ENCODE peak calls at places on chromosomes 1 and 21, in five cellular contexts. N is NCI-H1436, C is WTC11, G is PC-3, K is HCT116. Y is an unnamed sample.

GRCh38 chr1:205124726-205125125 is 2.9 kb upstream of the RBBP5 start:
- DNase-seq in K (no peak), G (no peak), C (no peak), N (no peak), Y (peak; percentile 45)

GRCh38 chr1:43831866-43832654 is 101.5 kb upstream of the ARTN start:
- DNase-seq in G (peak; percentile 23), C (no peak), K (no peak), N (no peak), Y (no peak)

GRCh38 chr1:46527474-46528296 is 23.8 kb downstream of the KNCN start:
- DNase-seq in K (peak; percentile 54), G (peak; percentile 79), C (peak; percentile 91), N (peak; percentile 74), Y (peak; percentile 53)

GRCh38 chr1:86970938-86971337 is 56.5 kb downstream of the HS2ST1 start:
- DNase-seq in K (no peak), N (no peak), C (no peak), G (no peak), Y (no peak)

GRCh38 chr1:8464377-8464776 is 146.5 kb downstream of the SLC45A1 start:
- DNase-seq in G (no peak), N (no peak), K (no peak), C (peak; percentile 24), Y (no peak)

GRCh38 chr1:168428063-168428731 is 115.6 kb downstream of the XCL2 start:
- DNase-seq in K (no peak), C (peak; percentile 30), G (no peak), N (no peak), Y (no peak)

GRCh38 chr1:150259217-150259616 is 1.6 kb downstream of the CA14 start:
- DNase-seq in N (no peak), K (no peak), G (no peak), C (no peak), Y (no peak)

GRCh38 chr1:9960705-9961562 is 17.7 kb downstream of the NMNAT1 start:
- DNase-seq in C (peak; percentile 66), K (no peak), N (peak; percentile 93), G (no peak), Y (peak; percentile 47)

GRCh38 chr1:175367896-175368295 is 175.3 kb upstream of the KIAA0040 start:
- DNase-seq in K (no peak), G (no peak), C (no peak), N (no peak), Y (no peak)

GRCh38 chr21:34065015-34065414 is 8.4 kb upstream of the MRPS6 start:
- DNase-seq in N (no peak), K (no peak), G (no peak), C (no peak), Y (no peak)

GRCh38 chr1:84919461-84919970 is 26.5 kb upstream of the LPAR3 start:
- DNase-seq in G (no peak), K (no peak), N (no peak), C (no peak), Y (no peak)

GRCh38 chr1:204858381-204858821 is 12.3 kb upstream of the NFASC start:
- DNase-seq in K (no peak), G (peak; percentile 68), N (no peak), C (peak; percentile 45), Y (no peak)

GRCh38 chr1:61085191-61086086 is 3.1 kb downstream of the NFIA start:
- DNase-seq in C (no peak), G (peak; percentile 50), K (no peak), N (no peak), Y (no peak)

GRCh38 chr1:239909894-239910293 is 181.8 kb upstream of the FMN2 start:
- DNase-seq in C (no peak), G (no peak), N (no peak), K (no peak), Y (no peak)

GRCh38 chr21:45631540-45631939 is 12.0 kb upstream of the PCBP3 start:
- DNase-seq in C (no peak), N (no peak), K (no peak), G (no peak), Y (no peak)

GRCh38 chr1:218741852-218742251 is 396.7 kb downstream of the TGFB2 start:
- DNase-seq in K (no peak), N (no peak), G (no peak), C (no peak), Y (no peak)

GRCh38 chr21:36166705-36167104 is 10.1 kb downstream of the DOP1B start:
- DNase-seq in G (no peak), K (no peak), C (no peak), N (no peak), Y (no peak)

GRCh38 chr21:26388731-26389231 is 184.3 kb downstream of the CYYR1 start:
- DNase-seq in C (no peak), G (peak; percentile 89), K (no peak), N (no peak), Y (no peak)

GRCh38 chr1:68232354-68233148 is at the start of gene WLS:
- DNase-seq in K (peak; percentile 38), C (peak; percentile 79), N (peak; percentile 36), G (peak; percentile 66), Y (no peak)

GRCh38 chr1:178518894-178519293 is 6.0 kb downstream of the TEX35 start:
- DNase-seq in K (no peak), G (no peak), C (no peak), N (peak; percentile 71), Y (no peak)

GRCh38 chr1:12316331-12316730 is 86.5 kb downstream of the VPS13D start:
- DNase-seq in C (no peak), K (no peak), G (no peak), N (no peak), Y (no peak)

GRCh38 chr1:14598498-14599172 is at the start of gene KAZN:
- DNase-seq in C (peak; percentile 73), N (peak; percentile 58), K (no peak), G (peak; percentile 40), Y (no peak)

GRCh38 chr1:159918041-159918917 is 7.0 kb downstream of the TAGLN2 start:
- DNase-seq in C (peak; percentile 1), G (no peak), N (no peak), K (no peak), Y (no peak)

GRCh38 chr1:156103521-156103947 is 11.0 kb upstream of the LMNA start:
- DNase-seq in C (no peak), N (no peak), G (peak; percentile 45), K (no peak), Y (no peak)

GRCh38 chr1:26161408-26162219 is 2.7 kb downstream of the FAM110D start:
- DNase-seq in C (peak; percentile 64), G (peak; percentile 48), K (no peak), N (peak; percentile 32), Y (peak; percentile 56)

GRCh38 chr1:143691400-143691891 is 280.3 kb downstream of the FAM72C start:
- DNase-seq in K (peak; percentile 22), N (no peak), C (no peak), G (peak; percentile 11), Y (no peak)

GRCh38 chr1:5200006-5200405 is 545.6 kb downstream of the AJAP1 start:
- DNase-seq in C (no peak), K (no peak), G (no peak), N (no peak), Y (no peak)

GRCh38 chr1:65958561-65959350 is 166.1 kb downstream of the PDE4B start:
- DNase-seq in G (peak; percentile 85), C (no peak), K (peak; percentile 44), N (peak; percentile 49), Y (no peak)

GRCh38 chr1:166036092-166036491 is 130.7 kb downstream of the FAM78B start:
- DNase-seq in C (no peak), G (no peak), K (no peak), N (no peak), Y (no peak)

Y was measured in memory B cell.